ENCODE peak calls at places on chromosomes 4 and X, in nine cellular contexts. L is lower leg skin, M is mammary epithelial cell, U is suprapubic skin, X is AG04449, V is foreskin fibroblast, G is body of pancreas, R is coronary artery, H is endodermal cell. Q is an unnamed sample.

GRCh38 chr4:140427104-140427918 is at the start of gene CLGN:
- DNase-seq in H (peak; percentile 97), M (peak; percentile 20), X (no peak), U (no peak), V (peak; percentile 16), G (peak; percentile 72), L (no peak), R (no peak), Q (no peak)

GRCh38 chrX:129979207-129979920 is 3.1 kb upstream of the BCORL1 start:
- DNase-seq in U (no peak), M (no peak), V (no peak), G (no peak), H (peak; percentile 60), R (no peak), L (no peak), X (no peak), Q (no peak)

GRCh38 chr4:89724716-89725115 is 112.2 kb downstream of the SNCA start:
- DNase-seq in G (no peak), H (no peak), U (no peak), M (peak; percentile 39), R (no peak), X (peak; percentile 80), V (peak; percentile 73), L (no peak), Q (peak; percentile 22)

GRCh38 chr4:1407657-1408333 is 1.6 kb upstream of the NKX1-1 start:
- DNase-seq in R (peak; percentile 55), X (no peak), V (no peak), G (no peak), M (no peak), L (peak; percentile 49), U (no peak), H (peak; percentile 48), Q (no peak)

GRCh38 chrX:14872355-14872754 is 514 bp downstream of the FANCB start:
- DNase-seq in M (no peak), L (no peak), U (no peak), G (no peak), H (no peak), X (no peak), V (no peak), R (no peak), Q (no peak)

GRCh38 chr4:6909970-6910339 is 329 bp downstream of the TBC1D14 start:
- DNase-seq in H (peak; percentile 74), U (no peak), M (no peak), X (no peak), R (no peak), L (no peak), V (no peak), G (peak; percentile 39), Q (no peak)

GRCh38 chr4:15753786-15754185 is 24.3 kb upstream of the CD38 start:
- DNase-seq in H (no peak), L (no peak), U (no peak), M (no peak), G (peak; percentile 30), V (no peak), X (no peak), R (no peak), Q (no peak)

GRCh38 chr4:78762529-78762928 is 13.6 kb upstream of the BMP2K start:
- DNase-seq in M (no peak), U (no peak), X (no peak), H (no peak), V (no peak), G (no peak), L (no peak), R (no peak), Q (no peak)

GRCh38 chr4:53346920-53347852 is 18.7 kb downstream of the SCFD2 start:
- DNase-seq in V (peak; percentile 56), L (no peak), X (peak; percentile 49), R (no peak), U (no peak), M (peak; percentile 66), H (no peak), G (no peak), Q (no peak)

GRCh38 chr4:183633476-183634058 is 25.4 kb downstream of the RWDD4 start:
- DNase-seq in V (no peak), H (no peak), M (no peak), G (no peak), L (no peak), X (no peak), U (no peak), R (no peak), Q (no peak)

GRCh38 chrX:40449396-40449795 is 131.4 kb upstream of the ATP6AP2 start:
- DNase-seq in G (no peak), U (no peak), H (no peak), V (no peak), M (peak; percentile 81), R (no peak), X (no peak), L (no peak), Q (no peak)

GRCh38 chr4:112140536-112140935 is 4.7 kb upstream of the FAM241A start:
- DNase-seq in V (no peak), G (no peak), H (no peak), X (no peak), L (no peak), U (no peak), M (no peak), R (no peak), Q (no peak)

GRCh38 chrX:1491851-1492349 is 39.2 kb upstream of the ASMTL start:
- DNase-seq in V (no peak), U (no peak), H (peak; percentile 90), X (no peak), R (peak; percentile 24), G (no peak), M (no peak), L (peak; percentile 58), Q (no peak)

GRCh38 chrX:147803948-147804347 is 107.8 kb upstream of the FMR1 start:
- DNase-seq in G (peak; percentile 2), L (no peak), R (no peak), H (no peak), U (no peak), X (no peak), M (no peak), V (no peak), Q (no peak)

GRCh38 chr4:5052726-5053425 is 1.6 kb downstream of the STK32B start:
- DNase-seq in R (no peak), U (no peak), H (no peak), V (no peak), L (no peak), M (peak; percentile 6), X (no peak), G (no peak), Q (no peak)

GRCh38 chrX:63275127-63275526 is 76.0 kb downstream of the SPIN4 start:
- DNase-seq in G (peak; percentile 6), U (no peak), R (no peak), H (peak; percentile 80), L (no peak), V (no peak), X (no peak), M (peak; percentile 25), Q (no peak)
- TF ChIP-seq CTCF in G (peak; percentile 28), U (no peak), R (no peak), H (peak; percentile 69), L (no peak), V (peak; percentile 59), X (peak; percentile 47), M (peak; percentile 61), Q (peak; percentile 52)

GRCh38 chr4:121221608-121222007 is 57.5 kb upstream of the TNIP3 start:
- DNase-seq in R (no peak), U (no peak), G (no peak), H (no peak), X (no peak), V (no peak), L (no peak), M (no peak), Q (no peak)

GRCh38 chr4:121229993-121230392 is 65.9 kb upstream of the TNIP3 start:
- DNase-seq in V (no peak), M (no peak), L (no peak), U (no peak), R (no peak), X (no peak), G (no peak), H (no peak), Q (no peak)

GRCh38 chr4:121226362-121226761 is 62.2 kb upstream of the TNIP3 start:
- DNase-seq in G (no peak), U (no peak), L (no peak), X (no peak), H (no peak), V (no peak), M (peak; percentile 27), R (no peak), Q (no peak)

GRCh38 chr4:121228851-121229250 is 64.7 kb upstream of the TNIP3 start:
- DNase-seq in L (no peak), M (no peak), H (no peak), X (no peak), V (no peak), R (no peak), G (no peak), U (no peak), Q (no peak)

GRCh38 chr4:121227254-121227867 is 63.2 kb upstream of the TNIP3 start:
- DNase-seq in V (no peak), X (no peak), R (no peak), H (no peak), U (no peak), L (no peak), M (no peak), G (no peak), Q (no peak)
- TF ChIP-seq CTCF in V (no peak), X (no peak), R (no peak), H (peak; percentile 60), U (no peak), L (no peak), M (peak; percentile 28), G (no peak), Q (no peak)

DNA sequence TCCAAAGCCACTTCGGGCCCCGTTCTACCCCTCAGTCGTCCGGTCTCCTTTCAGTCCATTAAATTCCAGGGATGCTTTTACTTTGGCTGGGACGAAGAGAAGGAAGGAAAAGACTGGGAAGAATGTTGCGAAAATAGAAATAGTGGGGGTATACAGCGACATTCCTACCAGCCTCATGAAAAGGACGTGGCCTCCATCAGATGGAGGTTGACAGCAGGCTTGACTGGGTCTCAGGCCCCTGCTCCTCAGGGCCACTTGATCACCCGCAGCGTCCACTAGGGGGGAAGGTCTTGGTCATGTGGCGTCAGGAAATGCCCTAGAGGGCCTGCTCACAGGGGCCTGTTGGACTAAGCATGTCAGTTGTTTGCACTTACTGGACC is 671 bp upstream of the ANKRD50 start:
- DNase-seq in M (peak; percentile 54), R (peak; percentile 88), X (no peak), U (peak; percentile 88), H (peak; percentile 85), G (peak; percentile 67), L (peak; percentile 93), V (peak; percentile 63), Q (peak; percentile 61)
- TF ChIP-seq CTCF in M (peak; percentile 50), R (no peak), X (peak; percentile 78), U (peak; percentile 32), H (peak; percentile 69), G (peak; percentile 27), L (no peak), V (peak; percentile 56), Q (peak; percentile 48)

DNA sequence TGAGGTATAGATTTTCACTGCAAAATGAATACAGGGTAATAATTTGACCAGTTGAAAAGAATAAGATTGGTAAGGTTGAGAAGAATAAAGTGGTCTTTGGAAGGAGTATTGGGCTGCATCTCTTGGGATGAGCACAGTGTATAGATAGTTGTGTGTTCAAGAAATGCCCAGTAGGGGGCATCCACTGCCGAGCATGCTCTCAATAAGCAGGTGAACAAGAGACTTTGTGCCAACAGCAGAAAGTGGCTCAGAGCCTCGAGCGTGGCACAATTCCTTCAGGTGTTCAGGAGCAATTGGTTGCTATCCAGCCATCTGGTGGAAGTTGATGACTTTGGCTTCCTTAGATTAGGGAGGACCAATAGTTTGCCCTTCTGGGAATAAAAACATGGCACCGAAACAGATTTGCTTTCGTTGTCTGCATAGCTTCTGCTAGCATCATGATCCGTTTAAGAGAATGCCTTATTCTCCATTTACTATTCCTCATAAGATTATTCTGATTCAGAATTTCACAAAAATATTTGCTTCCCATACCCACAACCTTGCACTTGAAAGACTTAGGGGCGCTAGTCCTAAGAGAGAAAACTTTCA is 258.1 kb upstream of the NEIL3 start:
- DNase-seq in M (peak; percentile 30), H (peak; percentile 76), X (no peak), U (no peak), R (no peak), G (peak; percentile 39), L (no peak), V (no peak), Q (no peak)
- TF ChIP-seq CTCF in M (peak; percentile 72), H (peak; percentile 84), X (no peak), U (no peak), R (no peak), G (peak; percentile 22), L (no peak), V (peak; percentile 23), Q (peak; percentile 15)

Q was measured in AG09319.